ENCODE peak calls at places on chromosome 13, in ten cellular contexts. W, B, C, R, Y, Z, A, N, S and F are unnamed samples.

GRCh38 chr13:99717959-99718674 is 216.8 kb downstream of the TM9SF2 start:
- DNase-seq in B (no peak), A (no peak), W (no peak), S (no peak), R (no peak), Z (no peak), C (no peak), Y (no peak), N (no peak), F (no peak)

GRCh38 chr13:19864018-19864338 is 529 bp upstream of the ZMYM5 start:
- DNase-seq in A (peak; percentile 61), B (peak; percentile 76), W (peak; percentile 81), R (peak; percentile 66), Z (peak; percentile 43), Y (no peak), S (peak; percentile 31), N (peak; percentile 83), C (no peak), F (no peak)

GRCh38 chr13:75960538-75960994 is 324.4 kb downstream of the LMO7 start:
- DNase-seq in R (no peak), Y (no peak), W (no peak), C (no peak), Z (no peak), S (no peak), A (no peak), B (no peak), N (no peak), F (peak; percentile 42)

GRCh38 chr13:110712081-110712848 is 1.2 kb upstream of the ING1 start:
- DNase-seq in A (peak; percentile 80), B (peak; percentile 91), C (peak; percentile 82), N (peak; percentile 78), Y (peak; percentile 25), Z (peak; percentile 69), S (peak; percentile 53), W (peak; percentile 84), R (peak; percentile 92), F (peak; percentile 82)

GRCh38 chr13:112931028-112931934 is 37.7 kb upstream of the MCF2L start:
- DNase-seq in B (peak; percentile 57), R (no peak), W (peak; percentile 71), N (peak; percentile 88), C (peak; percentile 47), Y (no peak), S (peak; percentile 40), Z (no peak), A (peak; percentile 69), F (no peak)

GRCh38 chr13:77213644-77214043 is 113.2 kb downstream of the MYCBP2 start:
- DNase-seq in C (no peak), Y (no peak), S (no peak), B (no peak), R (no peak), A (no peak), Z (no peak), W (peak; percentile 3), N (peak; percentile 93), F (no peak)

GRCh38 chr13:35787937-35788336 is 311.4 kb upstream of the MAB21L1 start:
- DNase-seq in C (no peak), B (no peak), A (no peak), Z (no peak), Y (peak; percentile 75), S (no peak), W (no peak), R (no peak), N (no peak), F (no peak)

GRCh38 chr13:85333511-85333910 is 465.7 kb downstream of the SLITRK6 start:
- DNase-seq in R (no peak), A (no peak), C (no peak), Y (no peak), N (no peak), Z (no peak), S (no peak), B (no peak), W (no peak), F (no peak)

GRCh38 chr13:98837896-98838295 is 85.4 kb upstream of the SLC15A1 start:
- DNase-seq in R (no peak), Y (no peak), S (no peak), B (no peak), A (no peak), Z (no peak), C (no peak), W (no peak), N (no peak), F (no peak)

GRCh38 chr13:107450931-107451330 is 764.4 kb downstream of the LIG4 start:
- DNase-seq in N (peak; percentile 99), B (no peak), S (peak; percentile 83), A (no peak), C (peak; percentile 18), Z (no peak), R (no peak), W (peak; percentile 12), Y (no peak), F (no peak)

GRCh38 chr13:32530841-32531253 is 7.7 kb downstream of the N4BP2L2 start:
- DNase-seq in Z (peak; percentile 19), N (peak; percentile 92), S (peak; percentile 41), C (no peak), R (no peak), A (no peak), Y (no peak), W (peak; percentile 56), B (no peak), F (peak; percentile 23)

GRCh38 chr13:67049744-67050143 is 180.4 kb downstream of the PCDH9 start:
- DNase-seq in Z (no peak), R (no peak), B (no peak), Y (no peak), C (no peak), A (no peak), S (no peak), N (no peak), W (no peak), F (no peak)

GRCh38 chr13:71624641-71625040 is 242.4 kb downstream of the DACH1 start:
- DNase-seq in A (no peak), R (no peak), S (no peak), C (no peak), N (no peak), Y (no peak), Z (no peak), B (no peak), W (no peak), F (no peak)

GRCh38 chr13:42575938-42576337 is 2.0 kb downstream of the TNFSF11 start:
- DNase-seq in N (no peak), A (no peak), W (no peak), Z (no peak), R (no peak), B (no peak), Y (no peak), C (no peak), S (no peak), F (no peak)

GRCh38 chr13:43986395-43986794 is 106.7 kb downstream of the LACC1 start:
- DNase-seq in Y (no peak), N (no peak), R (no peak), S (no peak), W (no peak), A (no peak), B (no peak), Z (no peak), C (no peak), F (no peak)

GRCh38 chr13:110647365-110647737 is 32.0 kb downstream of the NAXD start:
- DNase-seq in S (no peak), A (no peak), B (no peak), N (no peak), W (no peak), Z (no peak), R (no peak), Y (no peak), C (no peak), F (no peak)

GRCh38 chr13:112058519-112058873 is 8.5 kb upstream of the SOX1 start:
- DNase-seq in Z (no peak), A (no peak), W (no peak), S (no peak), N (no peak), R (no peak), B (no peak), C (no peak), Y (no peak), F (no peak)